ENCODE peak calls at places on chromosomes 6 and 20, in four cellular contexts. Q is HepG2, L is K562, O is GM12878. P is an unnamed sample.

GRCh38 chr20:63105211-63106107 is 98.7 kb upstream of the BHLHE23 start:
- DNase-seq in O (no peak), L (no peak), Q (no peak), P (no peak)

GRCh38 chr6:28695671-28696537 is 170.2 kb downstream of the GPX5 start:
- DNase-seq in Q (no peak), O (no peak), L (no peak), P (no peak)

GRCh38 chr6:130406935-130407532 is 41.2 kb downstream of the TMEM200A start:
- DNase-seq in Q (no peak), L (no peak), O (no peak), P (no peak)

GRCh38 chr6:25006565-25007001 is 70.8 kb upstream of the RIPOR2 start:
- DNase-seq in Q (no peak), L (no peak), O (no peak), P (no peak)

GRCh38 chr6:34179106-34179720 is 33.3 kb upstream of the GRM4 start:
- DNase-seq in L (no peak), Q (no peak), O (no peak), P (no peak)

GRCh38 chr20:51767867-51768758 is at the start of gene ATP9A:
- DNase-seq in Q (no peak), L (no peak), O (no peak), P (peak)

GRCh38 chr6:3526962-3527796 is 70.3 kb upstream of the SLC22A23 start:
- DNase-seq in Q (no peak), O (no peak), L (no peak), P (no peak)

GRCh38 chr6:30013296-30013922 is 47.7 kb upstream of the POLR1H start:
- DNase-seq in O (no peak), L (peak), Q (peak), P (peak)

GRCh38 chr6:36627801-36628246 is 33.7 kb downstream of the SRSF3 start:
- DNase-seq in L (no peak), O (no peak), Q (no peak), P (no peak)

GRCh38 chr6:134015719-134016557 is 36.5 kb downstream of the SLC2A12 start:
- DNase-seq in O (no peak), Q (no peak), L (no peak), P (no peak)

GRCh38 chr20:15031546-15032351 is 694.3 kb upstream of the FLRT3 start:
- DNase-seq in Q (no peak), L (no peak), O (no peak), P (no peak)

GRCh38 chr6:157258878-157259277 is 64.4 kb downstream of the TMEM242 start:
- DNase-seq in Q (no peak), L (no peak), O (no peak), P (no peak)

GRCh38 chr20:53608456-53609413 is 15.1 kb upstream of the ZNF217 start:
- DNase-seq in Q (no peak), O (no peak), L (peak), P (no peak)

GRCh38 chr20:46323557-46323956 is 15.3 kb upstream of the CDH22 start:
- DNase-seq in Q (no peak), O (no peak), L (no peak), P (no peak)

GRCh38 chr6:169930799-169931198 is 179.4 kb downstream of the ERMARD start:
- DNase-seq in Q (no peak), O (no peak), L (no peak), P (no peak)

GRCh38 chr6:28875348-28875747 is 48.4 kb downstream of the TRIM27 start:
- DNase-seq in O (no peak), Q (no peak), L (no peak), P (no peak)

GRCh38 chr6:149636116-149636515 is 12.4 kb downstream of the KATNA1 start:
- DNase-seq in L (no peak), O (no peak), Q (no peak), P (no peak)

GRCh38 chr6:36368921-36369880 is 18.3 kb downstream of the ETV7 start:
- DNase-seq in Q (no peak), L (no peak), O (no peak), P (no peak)

GRCh38 chr20:35276408-35276807 is 1.5 kb downstream of the MMP24OS start:
- DNase-seq in O (no peak), L (no peak), Q (no peak), P (no peak)

GRCh38 chr6:35634316-35634715 is 54.4 kb downstream of the FKBP5 start:
- DNase-seq in O (no peak), L (no peak), Q (no peak), P (no peak)

GRCh38 chr20:19328676-19329075 is 116.2 kb downstream of the SLC24A3 start:
- DNase-seq in O (no peak), Q (no peak), L (no peak), P (no peak)

GRCh38 chr20:19322061-19322985 is 109.9 kb downstream of the SLC24A3 start:
- DNase-seq in L (no peak), O (no peak), Q (no peak), P (no peak)

GRCh38 chr20:19327401-19327800 is 115.0 kb downstream of the SLC24A3 start:
- DNase-seq in O (no peak), Q (no peak), L (no peak), P (no peak)
- TF ChIP-seq FOXK2 in O (no peak), Q (no peak), L (no peak), P (no peak)

GRCh38 chr20:7741866-7742265 is 198.4 kb downstream of the HAO1 start:
- DNase-seq in L (no peak), Q (no peak), O (no peak), P (no peak)

GRCh38 chr20:7744411-7744810 is 195.8 kb downstream of the HAO1 start:
- DNase-seq in O (no peak), Q (no peak), L (no peak), P (no peak)

DNA sequence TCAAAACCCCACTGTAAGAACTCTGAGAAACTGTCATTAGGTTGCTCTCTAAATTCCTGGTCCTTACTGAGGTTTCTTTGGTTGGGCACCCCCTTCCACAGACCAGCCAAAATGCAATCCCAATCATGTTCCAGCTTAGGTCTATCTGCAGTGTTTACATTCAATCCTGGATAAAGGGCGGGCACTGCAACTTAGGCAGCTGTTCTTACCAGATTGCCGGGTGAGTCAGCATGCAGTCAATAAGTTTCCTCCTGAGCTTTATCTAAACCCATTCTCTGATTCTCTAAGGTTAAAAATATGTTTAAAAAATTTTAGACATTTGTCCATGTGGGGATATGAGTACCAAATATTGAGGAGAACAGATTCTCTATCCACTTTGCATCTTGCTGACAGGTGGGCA is 197.8 kb downstream of the HAO1 start:
- DNase-seq in O (no peak), L (no peak), Q (no peak), P (no peak)
- TF ChIP-seq FOXK2 in O (no peak), L (no peak), Q (no peak), P (no peak)

DNA sequence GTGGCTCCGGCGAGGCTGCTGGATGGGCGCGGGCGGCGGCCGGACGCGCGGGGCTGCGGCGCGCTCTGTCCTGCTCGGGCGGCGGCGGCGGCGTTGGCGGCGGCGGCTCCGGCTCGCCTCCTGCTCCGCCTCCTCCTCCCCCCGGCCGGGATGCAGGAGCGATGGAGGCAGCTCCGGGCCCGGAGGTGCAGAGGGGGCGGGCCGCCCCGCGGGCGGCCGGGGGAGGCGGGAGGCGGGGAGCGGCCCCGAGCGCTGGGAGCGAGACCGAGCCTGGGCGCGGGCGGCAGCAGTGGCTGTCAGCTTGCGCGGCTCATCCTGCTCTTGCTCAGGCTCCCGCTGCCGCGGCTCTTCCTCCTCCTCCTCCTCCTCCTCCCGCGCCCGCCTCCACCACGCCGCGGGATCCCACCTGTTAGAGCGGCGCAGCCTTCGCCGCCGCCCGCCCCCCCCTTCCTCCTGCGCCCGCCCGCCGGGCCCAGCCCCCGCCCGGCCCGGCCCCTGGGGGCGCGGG is at the start of gene NOL4L:
- DNase-seq in L (peak), Q (no peak), O (no peak), P (peak)
- TF ChIP-seq FOXK2 in L (no peak), Q (no peak), O (no peak), P (no peak)

GRCh38 chr20:4065405-4065841 is 50.1 kb upstream of the RNF24 start:
- DNase-seq in Q (no peak), O (no peak), L (no peak), P (no peak)

GRCh38 chr20:4066551-4066950 is 51.2 kb upstream of the RNF24 start:
- DNase-seq in Q (no peak), O (no peak), L (no peak), P (no peak)

GRCh38 chr20:4062721-4063606 is 47.6 kb upstream of the RNF24 start:
- DNase-seq in O (no peak), Q (peak), L (peak), P (no peak)

GRCh38 chr20:4063631-4064030 is 48.3 kb upstream of the RNF24 start:
- DNase-seq in O (no peak), Q (no peak), L (no peak), P (no peak)

GRCh38 chr20:4064118-4064962 is 49.0 kb upstream of the RNF24 start:
- DNase-seq in Q (no peak), L (peak), O (no peak), P (no peak)
- TF ChIP-seq FOXK2 in Q (no peak), L (no peak), O (no peak), P (no peak)